ENCODE peak calls at places on chromosomes 1 and 21, in nine cellular contexts. F, B, X, L, J, G, O, Y and H are unnamed samples.

GRCh38 chr1:172350781-172351180 is 69.7 kb upstream of the C1orf105 start:
- DNase-seq in F (peak; percentile 3), B (no peak), X (no peak), L (no peak), J (no peak), G (no peak), O (no peak), Y (no peak), H (no peak)

GRCh38 chr1:228236744-228237143 is 28.9 kb downstream of the OBSCN start:
- DNase-seq in F (no peak), B (peak; percentile 78), X (no peak), L (no peak), J (no peak), G (peak; percentile 61), O (no peak), Y (peak; percentile 66), H (no peak)

GRCh38 chr1:203607169-203607873 is 19.3 kb upstream of the ATP2B4 start:
- DNase-seq in F (peak; percentile 93), B (peak; percentile 89), X (peak; percentile 50), L (peak; percentile 74), J (no peak), G (peak; percentile 91), O (no peak), Y (peak; percentile 91), H (no peak)

GRCh38 chr1:243508303-243508713 is 252.5 kb downstream of the SDCCAG8 start:
- DNase-seq in F (no peak), B (no peak), X (peak; percentile 30), L (no peak), J (no peak), G (no peak), O (no peak), Y (no peak), H (no peak)

GRCh38 chr1:62144238-62144831 is 50.3 kb upstream of the L1TD1 start:
- DNase-seq in F (peak; percentile 69), B (peak; percentile 60), X (no peak), L (no peak), J (peak; percentile 2), G (peak; percentile 69), O (no peak), Y (peak; percentile 80), H (no peak)

GRCh38 chr21:44255519-44255981 is 6.1 kb downstream of the DNMT3L start:
- DNase-seq in F (no peak), B (no peak), X (no peak), L (no peak), J (no peak), G (peak; percentile 11), O (no peak), Y (peak; percentile 81), H (no peak)

GRCh38 chr1:176717052-176717754 is 254.2 kb downstream of the PAPPA2 start:
- DNase-seq in F (no peak), B (no peak), X (no peak), L (no peak), J (no peak), G (no peak), O (no peak), Y (no peak), H (no peak)

GRCh38 chr21:27060190-27060589 is 93.3 kb upstream of the ADAMTS5 start:
- DNase-seq in F (peak; percentile 37), B (peak; percentile 28), X (no peak), L (no peak), J (no peak), G (peak; percentile 88), O (no peak), Y (peak; percentile 36), H (no peak)

GRCh38 chr1:51331206-51332100 is 1.1 kb upstream of the TTC39A start:
- DNase-seq in F (peak; percentile 36), B (peak; percentile 74), X (no peak), L (no peak), J (peak; percentile 60), G (peak; percentile 38), O (peak; percentile 65), Y (peak; percentile 92), H (no peak)

DNA sequence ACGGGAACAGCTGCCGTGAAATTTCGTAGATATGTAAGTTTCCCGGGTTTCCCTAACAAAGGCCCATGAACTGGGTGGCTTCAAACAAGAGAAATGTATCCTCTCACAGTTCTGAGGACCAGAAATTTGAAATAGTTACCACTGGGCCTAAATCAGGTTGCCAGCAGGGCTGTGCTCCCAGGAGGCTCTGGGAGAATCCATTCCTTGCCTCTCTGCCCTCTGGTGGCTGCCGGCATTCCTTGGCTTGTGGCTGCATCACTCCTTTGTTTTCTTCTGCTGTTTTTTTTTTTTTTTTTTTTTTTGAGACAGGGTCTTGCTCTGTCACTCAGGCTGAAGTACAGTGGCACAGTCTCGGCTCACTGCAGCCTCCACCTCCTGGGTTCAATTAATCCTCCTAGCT is 23.7 kb downstream of the UMODL1 start:
- DNase-seq in F (no peak), B (no peak), X (no peak), L (no peak), J (no peak), G (no peak), O (no peak), Y (no peak), H (no peak)
- H3K4me3 ChIP-seq in F (no peak overlapping the region), B (no peak overlapping the region), X (no peak overlapping the region), L (no peak overlapping the region), J (no peak overlapping the region), G (no peak overlapping the region), O (no peak overlapping the region), Y (no peak overlapping the region), H (no peak overlapping the region)

DNA sequence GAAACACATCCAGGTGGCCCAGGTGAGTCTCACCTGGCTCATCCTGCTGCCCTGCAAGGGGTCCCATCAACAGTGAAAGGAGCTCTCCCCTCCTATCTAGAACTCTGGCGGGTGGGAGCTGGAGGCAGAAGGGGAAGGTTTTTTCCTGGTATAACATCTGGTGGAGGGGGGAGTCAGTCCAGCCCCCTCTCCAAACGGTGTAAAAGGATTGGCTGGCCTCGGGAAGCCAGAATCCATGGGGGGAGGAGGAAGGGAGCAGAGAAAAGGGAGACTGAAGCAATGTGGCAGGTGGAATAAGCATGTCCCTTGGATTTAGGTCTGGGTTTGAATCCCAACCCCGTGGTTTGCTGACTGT is 1.2 kb upstream of the CAMK2N1 start:
- DNase-seq in F (no peak), B (no peak), X (no peak), L (no peak), J (no peak), G (no peak), O (no peak), Y (peak; percentile 87), H (no peak)
- H3K4me3 ChIP-seq in F (peak overlapping the region; percentile 55), B (no peak overlapping the region), X (no peak overlapping the region), L (no peak overlapping the region), J (no peak overlapping the region), G (no peak overlapping the region), O (peak overlapping the region; percentile 69), Y (no peak overlapping the region), H (no peak overlapping the region)

GRCh38 chr1:109531826-109532364 is 7.8 kb upstream of the GPR61 start:
- DNase-seq in F (no peak), B (no peak), X (no peak), L (no peak), J (no peak), G (no peak), O (no peak), Y (peak; percentile 25), H (no peak)
- H3K4me3 ChIP-seq in F (no peak overlapping the region), B (no peak overlapping the region), X (no peak overlapping the region), L (no peak overlapping the region), J (no peak overlapping the region), G (no peak overlapping the region), O (no peak overlapping the region), Y (peak overlapping the region; percentile 60), H (no peak overlapping the region)

DNA sequence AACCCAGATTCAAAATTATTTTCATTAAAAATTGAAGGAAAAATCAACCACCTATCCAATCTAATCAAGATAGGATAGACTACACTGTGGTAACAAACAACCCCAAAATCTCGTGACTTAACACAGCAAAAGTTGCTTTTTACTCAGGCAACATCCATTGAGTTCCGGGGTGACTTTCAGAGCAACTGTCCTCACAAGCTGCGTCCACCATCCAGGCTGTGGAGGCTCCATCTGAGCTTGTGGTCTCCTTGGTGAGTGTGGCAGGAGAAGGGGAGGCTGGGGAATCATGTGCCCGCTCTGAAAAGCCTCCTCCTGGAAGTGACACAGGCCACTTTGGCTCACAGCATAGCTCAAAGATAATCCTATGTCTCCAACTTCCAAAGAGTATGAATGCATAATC is 52.4 kb downstream of the CD2 start:
- DNase-seq in F (no peak), B (no peak), X (no peak), L (no peak), J (no peak), G (no peak), O (no peak), Y (no peak), H (no peak)
- H3K4me3 ChIP-seq in F (no peak overlapping the region), B (no peak overlapping the region), X (peak overlapping the region; percentile 46), L (no peak overlapping the region), J (no peak overlapping the region), G (no peak overlapping the region), O (no peak overlapping the region), Y (no peak overlapping the region), H (no peak overlapping the region)

GRCh38 chr1:162372159-162373071 is 4.2 kb downstream of the SPATA46 start:
- DNase-seq in F (no peak), B (no peak), X (no peak), L (no peak), J (no peak), G (no peak), O (peak; percentile 42), Y (no peak), H (no peak)
- H3K4me3 ChIP-seq in F (no peak overlapping the region), B (no peak overlapping the region), X (no peak overlapping the region), L (no peak overlapping the region), J (no peak overlapping the region), G (no peak overlapping the region), O (no peak overlapping the region), Y (no peak overlapping the region), H (no peak overlapping the region)

DNA sequence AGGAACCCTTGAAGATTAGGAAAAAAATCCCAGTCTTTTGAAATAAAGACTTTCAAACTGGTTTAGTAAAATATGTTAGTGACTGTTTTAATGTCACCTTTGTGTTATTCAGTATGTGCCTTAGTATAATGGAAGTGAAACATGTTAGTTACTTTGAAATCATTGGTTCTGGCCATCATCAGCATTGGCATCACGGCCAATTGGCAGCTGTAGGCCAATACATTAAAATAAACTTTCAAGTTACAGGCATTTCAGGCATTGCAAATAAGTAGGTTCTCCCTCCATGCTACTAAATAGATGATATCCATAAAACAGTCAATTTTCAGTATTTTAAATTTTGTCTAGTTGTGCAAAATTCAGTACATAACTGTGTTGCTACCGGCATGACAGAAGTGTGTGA is 4.5 kb downstream of the MIER1 start:
- DNase-seq in F (no peak), B (peak; percentile 23), X (no peak), L (no peak), J (no peak), G (no peak), O (no peak), Y (peak; percentile 71), H (no peak)
- H3K4me3 ChIP-seq in F (peak overlapping the region; percentile 38), B (peak overlapping the region; percentile 85), X (peak overlapping the region; percentile 79), L (peak overlapping the region; percentile 97), J (peak overlapping the region; percentile 75), G (peak overlapping the region; percentile 80), O (peak overlapping the region; percentile 78), Y (peak overlapping the region; percentile 89), H (peak overlapping the region; percentile 94)

GRCh38 chr1:1068077-1068373 is 6.1 kb downstream of the RNF223 start:
- DNase-seq in F (no peak), B (no peak), X (no peak), L (no peak), J (no peak), G (no peak), O (no peak), Y (no peak), H (no peak)
- H3K4me3 ChIP-seq in F (no peak overlapping the region), B (no peak overlapping the region), X (no peak overlapping the region), L (no peak overlapping the region), J (no peak overlapping the region), G (no peak overlapping the region), O (peak overlapping the region; percentile 56), Y (no peak overlapping the region), H (peak overlapping the region; percentile 47)